ENCODE peak calls at places on chromosomes 3 and 15, in four cellular contexts. One of them, this sample, is unnamed. For H3K79me2, the result is how much of the 10 kb centered on the place peaks cover.

GRCh38 chr3:175335229-175335628 is 476.1 kb downstream of the NAALADL2 start:
- DNase-seq in fibroblast of lung: no peak
- DNase-seq in HCT116: no peak
- DNase-seq in H1: no peak
- DNase-seq in this sample: no peak

GRCh38 chr3:59064276-59064675 is 14.5 kb upstream of the CFAP20DC start:
- DNase-seq in fibroblast of lung: no peak
- DNase-seq in HCT116: peak
- DNase-seq in H1: peak
- DNase-seq in this sample: no peak

GRCh38 chr3:152037304-152037703 is 163.9 kb downstream of the SUCNR1 start:
- DNase-seq in fibroblast of lung: no peak
- DNase-seq in HCT116: no peak
- DNase-seq in H1: no peak
- DNase-seq in this sample: no peak

GRCh38 chr15:29018983-29019875 is 133.5 kb downstream of the APBA2 start:
- DNase-seq in fibroblast of lung: no peak
- DNase-seq in HCT116: no peak
- DNase-seq in H1: no peak
- DNase-seq in this sample: no peak

GRCh38 chr3:105431171-105431570 is 64.5 kb downstream of the ALCAM start:
- DNase-seq in fibroblast of lung: no peak
- DNase-seq in HCT116: no peak
- DNase-seq in H1: no peak
- DNase-seq in this sample: no peak

GRCh38 chr15:59229453-59229852 is 22.8 kb downstream of the LDHAL6B start:
- DNase-seq in fibroblast of lung: no peak
- DNase-seq in HCT116: no peak
- DNase-seq in H1: no peak
- DNase-seq in this sample: no peak

GRCh38 chr3:72274511-72275295 is 489.8 kb upstream of the PROK2 start:
- DNase-seq in fibroblast of lung: peak
- DNase-seq in HCT116: no peak
- DNase-seq in H1: no peak
- DNase-seq in this sample: peak

GRCh38 chr15:60396964-60397771 is 618 bp downstream of the ANXA2 start:
- DNase-seq in fibroblast of lung: peak
- DNase-seq in HCT116: no peak
- DNase-seq in H1: peak
- DNase-seq in this sample: peak

GRCh38 chr3:5095879-5096278 is 26.2 kb upstream of the ARL8B start:
- DNase-seq in fibroblast of lung: peak
- DNase-seq in HCT116: no peak
- DNase-seq in H1: peak
- DNase-seq in this sample: no peak

GRCh38 chr3:19934098-19934566 is at the start of gene EFHB:
- DNase-seq in fibroblast of lung: peak
- DNase-seq in HCT116: peak
- DNase-seq in H1: peak
- DNase-seq in this sample: no peak

GRCh38 chr3:42031808-42032475 is 59.2 kb upstream of the TRAK1 start:
- DNase-seq in fibroblast of lung: no peak
- DNase-seq in HCT116: no peak
- DNase-seq in H1: no peak
- DNase-seq in this sample: no peak

GRCh38 chr3:119375106-119375505 is 80.9 kb downstream of the ARHGAP31 start:
- DNase-seq in fibroblast of lung: no peak
- DNase-seq in HCT116: no peak
- DNase-seq in H1: no peak
- DNase-seq in this sample: no peak

GRCh38 chr3:152497457-152497856 is 228.7 kb downstream of the MBNL1 start:
- DNase-seq in fibroblast of lung: peak
- DNase-seq in HCT116: no peak
- DNase-seq in H1: no peak
- DNase-seq in this sample: no peak

GRCh38 chr3:191774485-191774884 is 313.5 kb downstream of the PYDC2 start:
- DNase-seq in fibroblast of lung: no peak
- DNase-seq in HCT116: peak
- DNase-seq in H1: no peak
- DNase-seq in this sample: no peak

GRCh38 chr3:113981803-113982202 is 34.0 kb downstream of the ZDHHC23 start:
- DNase-seq in fibroblast of lung: no peak
- DNase-seq in HCT116: no peak
- DNase-seq in H1: no peak
- DNase-seq in this sample: no peak

GRCh38 chr15:94383041-94383440 is 151.7 kb downstream of the MCTP2 start:
- DNase-seq in fibroblast of lung: no peak
- DNase-seq in HCT116: no peak
- DNase-seq in H1: no peak
- DNase-seq in this sample: no peak

GRCh38 chr3:32940726-32941125 is 10.7 kb upstream of the CCR4 start:
- DNase-seq in fibroblast of lung: no peak
- DNase-seq in HCT116: no peak
- DNase-seq in H1: peak
- DNase-seq in this sample: no peak

GRCh38 chr3:137105277-137105977 is 147.6 kb downstream of the IL20RB start:
- DNase-seq in fibroblast of lung: peak
- DNase-seq in HCT116: peak
- DNase-seq in H1: no peak
- DNase-seq in this sample: peak

GRCh38 chr15:23069496-23070166 is 30.3 kb upstream of the TUBGCP5 start:
- DNase-seq in fibroblast of lung: no peak
- DNase-seq in HCT116: peak
- DNase-seq in H1: no peak
- DNase-seq in this sample: no peak

GRCh38 chr3:179108091-179108490 is 36.5 kb upstream of the ZMAT3 start:
- DNase-seq in fibroblast of lung: peak
- DNase-seq in HCT116: no peak
- DNase-seq in H1: no peak
- DNase-seq in this sample: no peak

GRCh38 chr15:68201153-68201878 is 3.8 kb downstream of the CALML4 start:
- DNase-seq in fibroblast of lung: no peak
- DNase-seq in HCT116: no peak
- DNase-seq in H1: peak
- DNase-seq in this sample: no peak

GRCh38 chr3:181710581-181711255 is 1.0 kb upstream of the SOX2 start:
- DNase-seq in fibroblast of lung: no peak
- DNase-seq in HCT116: no peak
- DNase-seq in H1: peak
- DNase-seq in this sample: peak

GRCh38 chr3:179181021-179181472 is 32.9 kb downstream of the PIK3CA start:
- DNase-seq in fibroblast of lung: peak
- DNase-seq in HCT116: no peak
- DNase-seq in H1: no peak
- DNase-seq in this sample: no peak

GRCh38 chr15:69755571-69756310 is 303.1 kb downstream of the RPLP1 start:
- DNase-seq in fibroblast of lung: no peak
- DNase-seq in HCT116: no peak
- DNase-seq in H1: no peak
- DNase-seq in this sample: peak

GRCh38 chr15:41917767-41918430 is 24.0 kb upstream of the SPTBN5 start:
- DNase-seq in fibroblast of lung: peak
- DNase-seq in HCT116: peak
- DNase-seq in H1: no peak
- DNase-seq in this sample: no peak

GRCh38 chr3:64972793-64973192 is 285.0 kb upstream of the ADAMTS9 start:
- DNase-seq in fibroblast of lung: peak
- DNase-seq in HCT116: no peak
- DNase-seq in H1: no peak
- DNase-seq in this sample: no peak

GRCh38 chr3:146187334-146187950 is 26.5 kb upstream of the PLOD2 start:
- DNase-seq in fibroblast of lung: peak
- DNase-seq in HCT116: peak
- DNase-seq in H1: no peak
- DNase-seq in this sample: peak

GRCh38 chr15:68583936-68584703 is 5.3 kb downstream of the CORO2B start:
- DNase-seq in fibroblast of lung: no peak
- DNase-seq in HCT116: no peak
- DNase-seq in H1: no peak
- DNase-seq in this sample: no peak

GRCh38 chr15:76208084-76208785 is 103.0 kb downstream of the ETFA start:
- DNase-seq in fibroblast of lung: no peak
- DNase-seq in HCT116: no peak
- DNase-seq in H1: no peak
- DNase-seq in this sample: no peak

GRCh38 chr3:176785207-176785606 is 412.1 kb downstream of the TBL1XR1 start:
- DNase-seq in fibroblast of lung: no peak
- DNase-seq in HCT116: no peak
- DNase-seq in H1: no peak
- DNase-seq in this sample: no peak

GRCh38 chr3:55574671-55575070 is 87.6 kb upstream of the WNT5A start:
- DNase-seq in fibroblast of lung: no peak
- DNase-seq in HCT116: no peak
- DNase-seq in H1: no peak
- DNase-seq in this sample: no peak

GRCh38 chr3:37925157-37925556 is 63.5 kb downstream of the CTDSPL start:
- DNase-seq in fibroblast of lung: no peak
- DNase-seq in HCT116: no peak
- DNase-seq in H1: peak
- DNase-seq in this sample: no peak
- H3K79me2 ChIP-seq in fibroblast of lung: under half
- H3K79me2 ChIP-seq in HCT116: under half
- H3K79me2 ChIP-seq in H1: under half
- H3K79me2 ChIP-seq in this sample: under half

GRCh38 chr3:46399557-46399956 is 7.3 kb downstream of the CCR5AS start:
- DNase-seq in fibroblast of lung: no peak
- DNase-seq in HCT116: no peak
- DNase-seq in H1: no peak
- DNase-seq in this sample: no peak
- H2AFZ ChIP-seq in fibroblast of lung: no peak
- H2AFZ ChIP-seq in HCT116: no peak
- H2AFZ ChIP-seq in H1: no peak
- H2AFZ ChIP-seq in this sample: no peak

DNA sequence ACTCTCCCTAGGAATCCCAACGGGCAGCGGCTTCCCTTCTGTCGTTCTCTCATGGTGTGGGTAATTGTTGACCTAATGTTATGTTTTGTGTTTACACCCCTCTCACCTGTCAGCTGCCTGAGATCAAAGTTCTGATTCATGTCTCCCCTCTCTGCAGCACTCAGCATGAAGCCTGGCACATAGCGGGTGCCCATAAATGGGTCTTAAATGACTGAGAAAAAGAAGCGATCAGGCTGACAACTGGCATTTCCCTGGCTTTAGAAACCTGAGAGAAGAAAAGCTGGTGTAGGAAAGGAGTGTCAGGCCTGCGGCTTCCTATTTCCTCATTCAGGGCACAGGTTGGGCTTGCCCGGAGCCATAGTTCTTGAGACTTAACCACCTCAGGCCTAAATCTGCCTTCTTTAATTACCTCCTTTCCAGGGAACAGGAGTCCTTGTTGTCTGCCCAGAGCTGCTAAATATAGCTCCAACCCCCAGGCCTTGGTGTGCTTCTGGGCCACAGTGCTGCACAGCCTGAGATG is 31.8 kb downstream of the LPP start:
- DNase-seq in fibroblast of lung: no peak
- DNase-seq in HCT116: no peak
- DNase-seq in H1: no peak
- DNase-seq in this sample: no peak
- H3K79me2 ChIP-seq in fibroblast of lung: under half
- H3K79me2 ChIP-seq in HCT116: under half
- H3K79me2 ChIP-seq in H1: under half
- H3K79me2 ChIP-seq in this sample: under half

GRCh38 chr3:31125413-31126020 is 231.1 kb upstream of the GADL1 start:
- DNase-seq in fibroblast of lung: no peak
- DNase-seq in HCT116: no peak
- DNase-seq in H1: no peak
- DNase-seq in this sample: no peak

GRCh38 chr3:31132132-31132769 is 237.8 kb upstream of the GADL1 start:
- DNase-seq in fibroblast of lung: peak
- DNase-seq in HCT116: peak
- DNase-seq in H1: no peak
- DNase-seq in this sample: peak

GRCh38 chr3:31124368-31124767 is 229.9 kb upstream of the GADL1 start:
- DNase-seq in fibroblast of lung: no peak
- DNase-seq in HCT116: no peak
- DNase-seq in H1: no peak
- DNase-seq in this sample: no peak

GRCh38 chr3:31133541-31133940 is 239.1 kb upstream of the GADL1 start:
- DNase-seq in fibroblast of lung: no peak
- DNase-seq in HCT116: no peak
- DNase-seq in H1: no peak
- DNase-seq in this sample: no peak

GRCh38 chr3:31129241-31129640 is 234.8 kb upstream of the GADL1 start:
- DNase-seq in fibroblast of lung: no peak
- DNase-seq in HCT116: no peak
- DNase-seq in H1: no peak
- DNase-seq in this sample: no peak
- H2AFZ ChIP-seq in fibroblast of lung: no peak
- H2AFZ ChIP-seq in HCT116: no peak
- H2AFZ ChIP-seq in H1: no peak
- H2AFZ ChIP-seq in this sample: no peak

DNA sequence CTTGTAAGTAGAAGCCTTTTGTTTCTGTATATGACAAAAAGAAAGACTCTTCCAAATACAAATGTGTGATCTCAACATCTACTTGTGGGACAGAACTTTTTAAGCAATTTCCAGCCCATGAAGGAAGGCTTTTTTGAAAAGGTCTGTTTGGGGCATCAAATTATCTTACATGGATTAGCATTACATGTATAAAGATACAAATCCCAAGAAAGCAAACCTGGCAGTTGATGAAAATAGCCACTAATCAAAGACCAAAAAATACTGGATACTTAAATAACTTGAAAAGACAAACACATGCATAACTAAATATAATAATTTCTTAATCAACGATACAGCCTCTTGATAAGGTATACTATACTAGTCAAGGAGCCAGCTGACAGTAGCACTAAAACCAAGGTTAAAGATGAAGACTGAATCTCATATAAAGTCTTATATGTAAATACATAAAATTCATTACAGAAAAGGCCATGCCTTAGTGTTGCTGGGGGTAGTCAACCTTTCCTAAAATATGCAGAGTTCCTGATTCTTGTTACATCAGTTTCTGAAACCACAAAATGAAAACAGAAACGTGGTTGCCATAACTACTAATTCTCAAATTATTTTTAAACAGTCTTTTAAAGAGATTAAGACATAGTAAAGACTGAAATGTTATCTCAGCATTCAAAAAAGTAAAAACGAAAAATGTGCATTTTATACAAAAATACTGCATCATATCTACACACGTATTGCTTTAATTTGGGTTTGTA is 2.0 kb downstream of the ANKRD28 start:
- DNase-seq in fibroblast of lung: peak
- DNase-seq in HCT116: no peak
- DNase-seq in H1: no peak
- DNase-seq in this sample: peak
- H3K79me2 ChIP-seq in fibroblast of lung: half or more
- H3K79me2 ChIP-seq in HCT116: half or more
- H3K79me2 ChIP-seq in H1: under half
- H3K79me2 ChIP-seq in this sample: half or more

DNA sequence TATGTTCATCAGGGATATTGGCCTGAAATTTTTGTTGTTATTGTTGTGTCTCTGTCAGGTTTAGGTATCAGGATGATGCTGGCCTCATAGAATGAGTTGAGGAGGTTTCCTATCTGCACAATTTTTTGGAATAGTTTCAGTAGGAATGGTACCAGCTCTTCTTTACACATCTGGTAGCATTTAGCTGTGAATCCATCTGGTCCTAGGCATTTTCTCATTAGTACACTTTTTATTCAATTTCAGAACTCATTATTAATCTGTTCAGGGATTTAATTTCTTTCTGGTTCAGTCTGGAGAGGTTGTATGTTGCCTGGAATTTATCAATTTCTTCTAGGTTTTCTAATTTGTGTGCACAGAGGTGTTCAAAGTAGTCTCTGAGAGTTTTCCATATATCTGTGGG is 57.0 kb downstream of the STRIT1 start:
- DNase-seq in fibroblast of lung: no peak
- DNase-seq in HCT116: no peak
- DNase-seq in H1: no peak
- DNase-seq in this sample: no peak
- H2AFZ ChIP-seq in fibroblast of lung: no peak
- H2AFZ ChIP-seq in HCT116: no peak
- H2AFZ ChIP-seq in H1: no peak
- H2AFZ ChIP-seq in this sample: no peak

This sample was measured in MM.1S.